ENCODE peak calls at places on chromosomes 6 and 20, in five cellular contexts. C is activated B cell treated with CpG ODN at 0.5 μM for 24 hours; O is mesothelial cell of epicardium; L is CD8-positive, alpha-beta T cell; F is prostate gland. Y is an unnamed sample.

GRCh38 chr20:58829531-58829941 is 21.2 kb downstream of the GNAS-AS1 start:
- DNase-seq in L (no peak), F (peak), C (no peak), O (no peak), Y (no peak)

GRCh38 chr6:96089173-96089572 is 73.4 kb downstream of the FUT9 start:
- DNase-seq in O (no peak), F (no peak), L (no peak), C (no peak), Y (peak)

GRCh38 chr20:32244959-32245358 is 32.5 kb upstream of the KIF3B start:
- DNase-seq in L (no peak), F (no peak), O (no peak), C (no peak), Y (no peak)

GRCh38 chr6:147161974-147162495 is 42.2 kb upstream of the STXBP5 start:
- DNase-seq in L (no peak), O (no peak), C (no peak), F (no peak), Y (no peak)

GRCh38 chr20:460707-461106 is 1.6 kb downstream of the TBC1D20 start:
- DNase-seq in F (peak), O (no peak), L (no peak), C (no peak), Y (no peak)

GRCh38 chr20:20457392-20458126 is 89.7 kb downstream of the INSM1 start:
- DNase-seq in F (no peak), L (no peak), O (no peak), C (no peak), Y (no peak)

GRCh38 chr6:31834704-31835375 is 7.3 kb downstream of the HSPA1B start:
- DNase-seq in L (peak), O (peak), C (peak), F (peak), Y (peak)

GRCh38 chr6:11197175-11197535 is 35.3 kb downstream of the NEDD9 start:
- DNase-seq in L (no peak), O (no peak), C (no peak), F (no peak), Y (no peak)

GRCh38 chr6:73231986-73232391 is 6.7 kb upstream of the KHDC1L start:
- DNase-seq in O (no peak), F (no peak), L (no peak), C (no peak), Y (no peak)

GRCh38 chr20:62352402-62353288 is 14.5 kb downstream of the LAMA5 start:
- DNase-seq in C (no peak), O (no peak), F (peak), L (no peak), Y (no peak)

GRCh38 chr6:126228001-126228791 is 111.7 kb upstream of the CENPW start:
- DNase-seq in L (no peak), F (no peak), O (no peak), C (no peak), Y (peak)

GRCh38 chr6:138596126-138596525 is 96.8 kb upstream of the NHSL1 start:
- DNase-seq in F (no peak), L (no peak), C (no peak), O (no peak), Y (no peak)

GRCh38 chr6:139943391-139943790 is 568.9 kb upstream of the CITED2 start:
- DNase-seq in O (no peak), L (no peak), F (no peak), C (no peak), Y (no peak)

GRCh38 chr20:17619351-17620093 is 49.6 kb downstream of the DSTN start:
- DNase-seq in F (no peak), O (no peak), L (no peak), C (peak), Y (peak)

GRCh38 chr6:111515259-111515658 is 32.2 kb upstream of the REV3L start:
- DNase-seq in F (no peak), C (no peak), O (no peak), L (no peak), Y (no peak)

GRCh38 chr6:3585320-3585935 is 128.6 kb upstream of the SLC22A23 start:
- DNase-seq in C (no peak), O (no peak), F (no peak), L (no peak), Y (no peak)

GRCh38 chr6:87945181-87945580 is 102.5 kb upstream of the SPACA1 start:
- DNase-seq in O (no peak), F (no peak), C (no peak), L (no peak), Y (peak)

GRCh38 chr20:20084296-20084752 is 32.0 kb downstream of the CFAP61 start:
- DNase-seq in F (no peak), C (no peak), L (no peak), O (no peak), Y (no peak)

GRCh38 chr20:43569282-43569681 is 10.5 kb downstream of the SGK2 start:
- DNase-seq in F (no peak), L (no peak), O (no peak), C (no peak), Y (no peak)

GRCh38 chr6:157442296-157442695 is 61.3 kb downstream of the ZDHHC14 start:
- DNase-seq in C (no peak), F (no peak), O (no peak), L (no peak), Y (no peak)

GRCh38 chr6:105981002-105981887 is 104.9 kb upstream of the PRDM1 start:
- DNase-seq in L (peak), F (no peak), C (no peak), O (peak), Y (peak)

GRCh38 chr6:11093065-11093590 is 506 bp upstream of the SMIM13 start:
- DNase-seq in F (peak), O (no peak), L (no peak), C (no peak), Y (no peak)

GRCh38 chr6:169940554-169941290 is 189.3 kb downstream of the ERMARD start:
- DNase-seq in C (no peak), F (no peak), L (no peak), O (no peak), Y (peak)

GRCh38 chr6:63444768-63445167 is 125.0 kb upstream of the LGSN start:
- DNase-seq in O (no peak), F (no peak), L (no peak), C (no peak), Y (no peak)

GRCh38 chr6:43729537-43729936 is 40.5 kb upstream of the VEGFA start:
- DNase-seq in O (no peak), L (no peak), C (no peak), F (no peak), Y (no peak)

GRCh38 chr6:42375007-42375635 is 76.6 kb downstream of the TRERF1 start:
- DNase-seq in L (no peak), F (no peak), C (no peak), O (no peak), Y (no peak)

GRCh38 chr20:49400410-49400809 is 82.1 kb downstream of the KCNB1 start:
- DNase-seq in O (no peak), L (no peak), F (no peak), C (no peak), Y (no peak)

GRCh38 chr20:57891067-57891466 is 181.3 kb upstream of the PMEPA1 start:
- DNase-seq in O (no peak), L (no peak), F (no peak), C (no peak), Y (no peak)

GRCh38 chr6:160900031-160900430 is 91.5 kb upstream of the MAP3K4 start:
- DNase-seq in L (no peak), F (no peak), O (no peak), C (no peak), Y (no peak)

GRCh38 chr6:98574991-98575390 is 259.4 kb upstream of the POU3F2 start:
- DNase-seq in O (no peak), C (no peak), L (no peak), F (no peak), Y (no peak)

GRCh38 chr6:3575166-3575565 is 118.3 kb upstream of the SLC22A23 start:
- DNase-seq in L (no peak), F (no peak), C (no peak), O (no peak), Y (no peak)

DNA sequence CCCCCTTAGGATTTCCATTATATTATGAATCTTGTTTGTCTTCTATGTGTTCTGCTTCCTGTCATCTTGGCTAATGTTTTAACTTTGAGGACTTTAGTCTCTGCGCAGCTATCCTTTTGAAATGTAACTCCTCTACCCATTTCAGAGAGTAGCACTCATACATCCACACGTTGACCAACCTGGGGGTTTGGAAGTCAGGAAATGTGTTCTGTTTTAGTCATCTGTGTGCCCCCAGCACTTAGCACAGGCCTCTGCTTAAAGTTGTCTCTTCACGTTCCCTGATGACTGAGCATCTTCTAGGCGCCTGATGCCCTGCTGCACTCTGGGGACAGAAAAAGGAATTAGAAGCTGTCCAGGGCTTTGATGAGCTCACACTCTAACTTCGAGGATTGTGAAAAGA is 47.9 kb downstream of the HMGN3 start:
- DNase-seq in L (no peak), O (no peak), C (no peak), F (no peak), Y (no peak)
- TF ChIP-seq CTCF in L (no peak), O (no peak), C (no peak), F (no peak), Y (no peak)

DNA sequence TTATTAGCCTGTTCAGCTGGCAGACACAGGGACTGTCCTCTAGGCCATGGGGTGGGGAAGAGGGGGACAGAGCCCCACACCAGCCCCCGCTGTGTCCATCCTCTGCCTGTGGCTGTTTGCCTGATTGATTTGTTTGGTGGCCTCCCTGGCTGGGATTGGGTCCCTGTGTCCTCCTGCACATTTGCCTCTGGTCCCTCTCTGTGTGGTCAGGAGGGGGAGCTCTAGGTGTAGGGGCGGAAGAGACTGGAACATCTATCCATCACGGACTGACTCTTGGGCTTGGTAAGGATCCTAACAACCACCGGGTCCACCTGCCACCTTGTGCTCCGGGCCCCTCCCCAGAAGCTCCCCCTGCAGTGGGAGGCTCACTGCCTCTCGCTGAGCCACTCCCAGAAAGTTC is 38.4 kb upstream of the CCDC167 start:
- DNase-seq in F (no peak), L (no peak), O (no peak), C (no peak), Y (no peak)
- TF ChIP-seq CTCF in F (peak), L (no peak), O (no peak), C (no peak), Y (no peak)

GRCh38 chr20:50716518-50716917 is 14.9 kb upstream of the PARD6B start:
- DNase-seq in L (no peak), F (no peak), C (no peak), O (no peak), Y (no peak)

GRCh38 chr20:50720582-50720981 is 10.8 kb upstream of the PARD6B start:
- DNase-seq in O (no peak), F (no peak), L (no peak), C (no peak), Y (no peak)

GRCh38 chr20:50717312-50717711 is 14.1 kb upstream of the PARD6B start:
- DNase-seq in F (no peak), O (no peak), L (no peak), C (no peak), Y (no peak)

GRCh38 chr20:50719328-50719727 is 12.1 kb upstream of the PARD6B start:
- DNase-seq in L (no peak), O (no peak), C (no peak), F (no peak), Y (no peak)

GRCh38 chr20:50717974-50718761 is 13.2 kb upstream of the PARD6B start:
- DNase-seq in O (no peak), F (no peak), L (no peak), C (no peak), Y (peak)
- TF ChIP-seq CTCF in O (no peak), F (no peak), L (no peak), C (no peak), Y (no peak)

DNA sequence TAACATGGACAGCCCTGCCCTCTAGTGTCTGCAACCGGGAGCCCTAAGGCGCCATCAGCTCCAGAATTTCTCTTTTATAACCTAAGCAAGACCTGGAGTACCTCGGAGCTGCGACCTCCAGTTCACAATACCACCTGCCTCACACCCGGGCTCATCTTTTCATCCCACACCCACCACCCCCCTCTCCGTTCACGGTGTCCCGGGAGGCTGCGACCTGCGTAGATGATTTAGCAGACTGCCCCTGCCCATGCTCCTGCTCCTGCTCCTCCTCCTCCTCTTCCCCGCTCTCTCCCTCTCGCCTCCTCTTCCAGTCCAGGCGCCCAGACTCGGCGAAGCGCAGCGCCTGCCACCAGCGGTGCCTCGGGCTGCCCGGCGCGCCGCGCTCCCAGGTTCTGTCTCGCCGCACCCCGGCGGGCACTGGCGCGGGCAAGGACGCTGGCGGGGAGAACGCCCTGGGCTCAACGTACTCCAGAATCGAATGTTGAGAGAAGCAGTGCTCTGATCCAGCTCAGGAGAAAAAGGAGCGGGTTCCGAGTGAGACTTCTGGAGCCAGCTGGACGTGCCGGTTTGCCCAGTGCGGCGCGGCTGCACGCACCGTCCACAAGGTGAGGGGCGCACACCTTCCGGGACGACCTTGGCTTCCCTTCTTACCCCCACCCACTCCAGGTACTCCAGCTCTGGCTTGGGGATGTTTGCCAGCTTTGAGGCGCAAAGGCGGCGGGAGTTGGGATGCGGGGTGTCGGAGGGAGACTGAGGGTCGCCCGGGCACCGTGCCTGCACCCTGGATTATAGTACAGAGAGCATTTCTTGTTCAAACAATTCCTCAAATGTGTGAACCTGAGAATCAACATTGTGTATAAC is at the start of gene HTR1E:
- DNase-seq in L (no peak), O (peak), F (peak), C (no peak), Y (peak)
- TF ChIP-seq CTCF in L (no peak), O (no peak), F (peak), C (no peak), Y (peak)

GRCh38 chr6:4848382-4849068 is 72.3 kb downstream of the CDYL start:
- DNase-seq in L (no peak), O (no peak), F (no peak), C (no peak), Y (peak)
- TF ChIP-seq CTCF in L (no peak), O (no peak), F (no peak), C (no peak), Y (peak)

GRCh38 chr20:38242848-38243449 is 17.6 kb downstream of the KIAA1755 start:
- DNase-seq in O (no peak), C (no peak), F (no peak), L (no peak), Y (peak)
- TF ChIP-seq CTCF in O (peak), C (no peak), F (no peak), L (peak), Y (peak)

DNA sequence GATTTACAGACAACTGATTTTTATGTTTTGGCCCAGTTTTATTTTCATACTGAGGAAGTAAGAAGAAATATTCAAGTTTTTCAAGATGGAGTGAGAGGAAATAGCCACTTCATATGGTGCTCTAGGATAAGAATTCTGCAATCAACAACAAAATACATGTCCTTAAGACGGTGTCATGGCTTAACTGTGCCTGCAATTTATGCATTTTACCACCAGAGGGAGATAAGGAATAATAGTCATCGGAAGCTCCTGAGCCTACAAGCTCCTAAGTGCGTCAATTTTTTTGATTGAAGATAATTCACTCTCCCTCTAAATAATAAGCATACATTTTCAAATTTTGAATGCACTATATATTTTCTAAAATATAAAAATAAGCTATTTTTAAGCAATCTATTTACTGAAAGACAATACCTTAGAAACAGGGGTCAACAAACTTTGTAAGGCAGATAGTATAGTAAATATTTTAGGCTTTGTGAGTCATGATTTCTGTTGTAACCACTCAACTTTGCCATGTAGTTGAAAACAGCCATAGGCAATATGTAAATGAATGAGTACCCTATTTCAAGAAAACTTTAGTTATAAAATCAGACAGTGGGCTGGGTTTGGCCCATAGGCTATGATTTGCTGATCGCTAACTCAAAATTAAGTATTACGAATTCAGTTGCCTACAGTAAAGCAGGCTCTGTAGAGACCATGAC is 230.9 kb upstream of the DTNBP1 start:
- DNase-seq in F (no peak), O (no peak), L (no peak), C (no peak), Y (no peak)
- TF ChIP-seq CTCF in F (peak), O (peak), L (no peak), C (no peak), Y (peak)